ENCODE peak calls at places on chromosomes 4 and X, in six cellular contexts. One of them, this sample, is unnamed.

GRCh38 chr4:11402192-11402591 is 26.5 kb downstream of the HS3ST1 start:
- DNase-seq in GM23338: no peak
- DNase-seq in A549: no peak
- DNase-seq in lower lobe of right lung: no peak
- DNase-seq in HFF-Myc: no peak
- DNase-seq in DND-41: no peak
- DNase-seq in this sample: no peak

GRCh38 chr4:8846046-8846720 is 25.5 kb downstream of the HMX1 start:
- DNase-seq in GM23338: no peak
- DNase-seq in A549: no peak
- DNase-seq in lower lobe of right lung: peak; percentile 31
- DNase-seq in HFF-Myc: no peak
- DNase-seq in DND-41: no peak
- DNase-seq in this sample: no peak

GRCh38 chr4:151743128-151743854 is 17.5 kb downstream of the GATB start:
- DNase-seq in GM23338: peak; percentile 3
- DNase-seq in A549: no peak
- DNase-seq in lower lobe of right lung: no peak
- DNase-seq in HFF-Myc: no peak
- DNase-seq in DND-41: no peak
- DNase-seq in this sample: no peak

GRCh38 chr4:78599931-78600375 is 48.4 kb downstream of the ANXA3 start:
- DNase-seq in GM23338: no peak
- DNase-seq in A549: no peak
- DNase-seq in lower lobe of right lung: no peak
- DNase-seq in HFF-Myc: no peak
- DNase-seq in DND-41: no peak
- DNase-seq in this sample: no peak

GRCh38 chr4:146371812-146372211 is 149.9 kb downstream of the SLC10A7 start:
- DNase-seq in GM23338: no peak
- DNase-seq in A549: no peak
- DNase-seq in lower lobe of right lung: no peak
- DNase-seq in HFF-Myc: no peak
- DNase-seq in DND-41: no peak
- DNase-seq in this sample: no peak

GRCh38 chr4:46993075-46994006 is at the start of gene GABRA4:
- DNase-seq in GM23338: peak; percentile 67
- DNase-seq in A549: no peak
- DNase-seq in lower lobe of right lung: no peak
- DNase-seq in HFF-Myc: no peak
- DNase-seq in DND-41: no peak
- DNase-seq in this sample: no peak

GRCh38 chr4:184792334-184792733 is 33.4 kb downstream of the ACSL1 start:
- DNase-seq in GM23338: no peak
- DNase-seq in A549: no peak
- DNase-seq in lower lobe of right lung: no peak
- DNase-seq in HFF-Myc: no peak
- DNase-seq in DND-41: peak; percentile 21
- DNase-seq in this sample: no peak

GRCh38 chr4:71268156-71268555 is 70.7 kb upstream of the SLC4A4 start:
- DNase-seq in GM23338: no peak
- DNase-seq in A549: no peak
- DNase-seq in lower lobe of right lung: no peak
- DNase-seq in HFF-Myc: no peak
- DNase-seq in DND-41: no peak
- DNase-seq in this sample: no peak

GRCh38 chr4:125940426-125940825 is 625.7 kb downstream of the FAT4 start:
- DNase-seq in GM23338: no peak
- DNase-seq in A549: no peak
- DNase-seq in lower lobe of right lung: no peak
- DNase-seq in HFF-Myc: no peak
- DNase-seq in DND-41: no peak
- DNase-seq in this sample: no peak

GRCh38 chr4:101835121-101835904 is 44.8 kb downstream of the BANK1 start:
- DNase-seq in GM23338: no peak
- DNase-seq in A549: peak; percentile 69
- DNase-seq in lower lobe of right lung: no peak
- DNase-seq in HFF-Myc: no peak
- DNase-seq in DND-41: no peak
- DNase-seq in this sample: no peak

GRCh38 chr4:94410678-94411206 is 41.0 kb upstream of the PDLIM5 start:
- DNase-seq in GM23338: no peak
- DNase-seq in A549: peak; percentile 95
- DNase-seq in lower lobe of right lung: no peak
- DNase-seq in HFF-Myc: no peak
- DNase-seq in DND-41: no peak
- DNase-seq in this sample: no peak

GRCh38 chrX:44872319-44872816 is 620 bp upstream of the KDM6A start:
- DNase-seq in GM23338: peak; percentile 41
- DNase-seq in A549: no peak
- DNase-seq in lower lobe of right lung: no peak
- DNase-seq in HFF-Myc: no peak
- DNase-seq in DND-41: no peak
- DNase-seq in this sample: no peak

GRCh38 chr4:72280252-72280651 is 248.5 kb downstream of the NPFFR2 start:
- DNase-seq in GM23338: no peak
- DNase-seq in A549: no peak
- DNase-seq in lower lobe of right lung: no peak
- DNase-seq in HFF-Myc: no peak
- DNase-seq in DND-41: no peak
- DNase-seq in this sample: no peak

GRCh38 chr4:113468165-113469022 is 293.1 kb downstream of the CAMK2D start:
- DNase-seq in GM23338: peak; percentile 74
- DNase-seq in A549: peak; percentile 79
- DNase-seq in lower lobe of right lung: peak; percentile 73
- DNase-seq in HFF-Myc: peak; percentile 97
- DNase-seq in DND-41: no peak
- DNase-seq in this sample: no peak

GRCh38 chr4:150853882-150854281 is 161.2 kb downstream of the LRBA start:
- DNase-seq in GM23338: no peak
- DNase-seq in A549: no peak
- DNase-seq in lower lobe of right lung: no peak
- DNase-seq in HFF-Myc: no peak
- DNase-seq in DND-41: no peak
- DNase-seq in this sample: no peak

GRCh38 chr4:180240670-180241069 is 2002.5 kb upstream of the TENM3 start:
- DNase-seq in GM23338: no peak
- DNase-seq in A549: no peak
- DNase-seq in lower lobe of right lung: no peak
- DNase-seq in HFF-Myc: no peak
- DNase-seq in DND-41: peak; percentile 46
- DNase-seq in this sample: peak; percentile 32

GRCh38 chr4:137524642-137525384 is 7.5 kb downstream of the PCDH18 start:
- DNase-seq in GM23338: no peak
- DNase-seq in A549: no peak
- DNase-seq in lower lobe of right lung: no peak
- DNase-seq in HFF-Myc: no peak
- DNase-seq in DND-41: no peak
- DNase-seq in this sample: no peak

GRCh38 chr4:137526681-137527080 is 5.6 kb downstream of the PCDH18 start:
- DNase-seq in GM23338: no peak
- DNase-seq in A549: no peak
- DNase-seq in lower lobe of right lung: no peak
- DNase-seq in HFF-Myc: no peak
- DNase-seq in DND-41: no peak
- DNase-seq in this sample: no peak

GRCh38 chr4:137523329-137523728 is 9.0 kb downstream of the PCDH18 start:
- DNase-seq in GM23338: no peak
- DNase-seq in A549: no peak
- DNase-seq in lower lobe of right lung: no peak
- DNase-seq in HFF-Myc: no peak
- DNase-seq in DND-41: no peak
- DNase-seq in this sample: no peak

GRCh38 chr4:137519406-137519805 is 12.9 kb downstream of the PCDH18 start:
- DNase-seq in GM23338: no peak
- DNase-seq in A549: no peak
- DNase-seq in lower lobe of right lung: no peak
- DNase-seq in HFF-Myc: no peak
- DNase-seq in DND-41: no peak
- DNase-seq in this sample: no peak

GRCh38 chr4:137521053-137521452 is 11.2 kb downstream of the PCDH18 start:
- DNase-seq in GM23338: no peak
- DNase-seq in A549: no peak
- DNase-seq in lower lobe of right lung: no peak
- DNase-seq in HFF-Myc: no peak
- DNase-seq in DND-41: no peak
- DNase-seq in this sample: no peak
- H3K4me3 ChIP-seq in GM23338: no peak overlapping the region
- H3K4me3 ChIP-seq in A549: no peak overlapping the region
- H3K4me3 ChIP-seq in lower lobe of right lung: no peak overlapping the region
- H3K4me3 ChIP-seq in HFF-Myc: no peak overlapping the region
- H3K4me3 ChIP-seq in DND-41: no peak overlapping the region
- H3K4me3 ChIP-seq in this sample: no peak overlapping the region

GRCh38 chr4:20313237-20314030 is 61.7 kb downstream of the SLIT2 start:
- DNase-seq in GM23338: peak; percentile 85
- DNase-seq in A549: peak; percentile 29
- DNase-seq in lower lobe of right lung: no peak
- DNase-seq in HFF-Myc: no peak
- DNase-seq in DND-41: no peak
- DNase-seq in this sample: no peak

GRCh38 chr4:20305976-20306375 is 54.3 kb downstream of the SLIT2 start:
- DNase-seq in GM23338: peak; percentile 32
- DNase-seq in A549: no peak
- DNase-seq in lower lobe of right lung: no peak
- DNase-seq in HFF-Myc: no peak
- DNase-seq in DND-41: no peak
- DNase-seq in this sample: no peak

GRCh38 chr4:20317424-20317985 is 65.8 kb downstream of the SLIT2 start:
- DNase-seq in GM23338: no peak
- DNase-seq in A549: no peak
- DNase-seq in lower lobe of right lung: no peak
- DNase-seq in HFF-Myc: no peak
- DNase-seq in DND-41: no peak
- DNase-seq in this sample: no peak

GRCh38 chr4:20311863-20312262 is 60.2 kb downstream of the SLIT2 start:
- DNase-seq in GM23338: no peak
- DNase-seq in A549: no peak
- DNase-seq in lower lobe of right lung: no peak
- DNase-seq in HFF-Myc: no peak
- DNase-seq in DND-41: no peak
- DNase-seq in this sample: no peak
- H3K4me3 ChIP-seq in GM23338: no peak overlapping the region
- H3K4me3 ChIP-seq in A549: no peak overlapping the region
- H3K4me3 ChIP-seq in lower lobe of right lung: no peak overlapping the region
- H3K4me3 ChIP-seq in HFF-Myc: no peak overlapping the region
- H3K4me3 ChIP-seq in DND-41: no peak overlapping the region
- H3K4me3 ChIP-seq in this sample: no peak overlapping the region

GRCh38 chr4:128596844-128597243 is 212.7 kb upstream of the JADE1 start:
- DNase-seq in GM23338: no peak
- DNase-seq in A549: peak; percentile 65
- DNase-seq in lower lobe of right lung: no peak
- DNase-seq in HFF-Myc: no peak
- DNase-seq in DND-41: no peak
- DNase-seq in this sample: no peak

GRCh38 chr4:128597515-128597914 is 212.0 kb upstream of the JADE1 start:
- DNase-seq in GM23338: no peak
- DNase-seq in A549: no peak
- DNase-seq in lower lobe of right lung: no peak
- DNase-seq in HFF-Myc: no peak
- DNase-seq in DND-41: no peak
- DNase-seq in this sample: no peak

GRCh38 chr4:128591482-128591881 is 218.0 kb upstream of the JADE1 start:
- DNase-seq in GM23338: no peak
- DNase-seq in A549: no peak
- DNase-seq in lower lobe of right lung: no peak
- DNase-seq in HFF-Myc: no peak
- DNase-seq in DND-41: no peak
- DNase-seq in this sample: no peak

GRCh38 chr4:128600410-128600809 is 209.1 kb upstream of the JADE1 start:
- DNase-seq in GM23338: no peak
- DNase-seq in A549: no peak
- DNase-seq in lower lobe of right lung: no peak
- DNase-seq in HFF-Myc: no peak
- DNase-seq in DND-41: no peak
- DNase-seq in this sample: no peak

DNA sequence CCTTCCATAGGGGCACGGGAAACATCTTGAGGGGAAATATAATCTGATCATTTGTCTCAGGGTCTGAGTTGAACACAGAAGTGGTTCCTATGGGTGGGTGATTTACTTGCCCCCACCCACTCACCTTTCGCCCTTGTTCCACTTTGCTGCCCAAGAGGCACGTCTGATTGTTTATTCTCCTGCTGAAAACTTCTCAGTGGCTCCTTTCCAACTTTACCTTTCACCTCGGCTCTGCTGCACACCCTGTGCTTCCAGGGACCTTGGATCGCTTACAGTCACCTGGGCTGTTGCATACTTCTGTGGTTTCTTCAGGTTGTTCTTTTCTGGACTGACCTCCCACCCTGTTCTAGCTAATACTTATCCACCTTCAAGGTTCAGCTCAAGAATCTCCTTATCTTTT is 213.4 kb upstream of the JADE1 start:
- DNase-seq in GM23338: no peak
- DNase-seq in A549: no peak
- DNase-seq in lower lobe of right lung: no peak
- DNase-seq in HFF-Myc: no peak
- DNase-seq in DND-41: no peak
- DNase-seq in this sample: no peak
- H3K4me3 ChIP-seq in GM23338: no peak overlapping the region
- H3K4me3 ChIP-seq in A549: no peak overlapping the region
- H3K4me3 ChIP-seq in lower lobe of right lung: no peak overlapping the region
- H3K4me3 ChIP-seq in HFF-Myc: no peak overlapping the region
- H3K4me3 ChIP-seq in DND-41: no peak overlapping the region
- H3K4me3 ChIP-seq in this sample: no peak overlapping the region

GRCh38 chr4:76987685-76988084 is 38.1 kb downstream of the SEPTIN11 start:
- DNase-seq in GM23338: no peak
- DNase-seq in A549: no peak
- DNase-seq in lower lobe of right lung: no peak
- DNase-seq in HFF-Myc: no peak
- DNase-seq in DND-41: no peak
- DNase-seq in this sample: no peak

GRCh38 chr4:76984127-76984526 is 34.6 kb downstream of the SEPTIN11 start:
- DNase-seq in GM23338: peak; percentile 59
- DNase-seq in A549: no peak
- DNase-seq in lower lobe of right lung: no peak
- DNase-seq in HFF-Myc: no peak
- DNase-seq in DND-41: no peak
- DNase-seq in this sample: peak; percentile 47

GRCh38 chr4:76982638-76983579 is 33.4 kb downstream of the SEPTIN11 start:
- DNase-seq in GM23338: no peak
- DNase-seq in A549: no peak
- DNase-seq in lower lobe of right lung: no peak
- DNase-seq in HFF-Myc: no peak
- DNase-seq in DND-41: no peak
- DNase-seq in this sample: no peak

GRCh38 chr4:76987153-76987562 is 37.6 kb downstream of the SEPTIN11 start:
- DNase-seq in GM23338: peak; percentile 69
- DNase-seq in A549: no peak
- DNase-seq in lower lobe of right lung: no peak
- DNase-seq in HFF-Myc: peak; percentile 88
- DNase-seq in DND-41: no peak
- DNase-seq in this sample: no peak

DNA sequence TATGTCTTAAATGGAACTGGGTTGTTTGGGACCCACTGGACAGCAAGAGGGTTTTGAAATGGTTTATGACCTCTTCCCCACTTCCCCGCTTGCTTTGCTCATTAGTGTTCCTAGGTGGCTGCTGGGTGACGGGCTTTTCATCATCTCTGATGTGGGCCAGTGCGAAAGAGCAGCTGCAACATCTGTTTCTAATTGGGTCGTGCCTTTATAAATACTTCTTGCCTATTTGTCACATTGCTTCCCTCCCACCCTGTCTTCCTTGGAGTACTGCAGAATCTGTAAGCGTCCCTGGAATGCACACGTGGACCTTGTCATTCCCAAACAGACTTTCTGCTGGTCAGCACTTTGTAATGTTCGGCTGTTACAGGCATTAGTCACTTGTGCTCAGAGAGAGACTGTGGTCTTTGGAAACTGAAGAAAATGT is 35.2 kb downstream of the SEPTIN11 start:
- DNase-seq in GM23338: no peak
- DNase-seq in A549: no peak
- DNase-seq in lower lobe of right lung: no peak
- DNase-seq in HFF-Myc: peak; percentile 97
- DNase-seq in DND-41: no peak
- DNase-seq in this sample: no peak
- H3K4me3 ChIP-seq in GM23338: no peak overlapping the region
- H3K4me3 ChIP-seq in A549: no peak overlapping the region
- H3K4me3 ChIP-seq in lower lobe of right lung: no peak overlapping the region
- H3K4me3 ChIP-seq in HFF-Myc: no peak overlapping the region
- H3K4me3 ChIP-seq in DND-41: no peak overlapping the region
- H3K4me3 ChIP-seq in this sample: no peak overlapping the region

This sample was measured in Jurkat, Clone E6-1.